ENCODE peak calls at places on chromosomes 16 and 17, in eight cellular contexts. L is cardiac muscle cell; J is activated CD4-positive, alpha-beta T cell treated with anti-CD3 and anti-CD28 coated beads for 4 hours; A is frontal cortex; P is NCI-H1694 treated with DMSO at 0.1 percent for 48 hours; Q is NCI-H1417 treated with DMSO at 0.1 percent for 48 hours; M is DMS53; H is B cell. W is an unnamed sample.

GRCh38 chr16:2686912-2687507 is 4.7 kb downstream of the KCTD5 start:
- DNase-seq in A (peak), H (peak), J (no peak), Q (no peak), M (no peak), P (no peak), L (no peak), W (peak)

GRCh38 chr16:79188115-79188779 is 412.3 kb downstream of the MAF start:
- DNase-seq in A (no peak), L (no peak), Q (no peak), J (no peak), P (no peak), H (no peak), M (no peak), W (no peak)

GRCh38 chr16:30666681-30667080 is 8.4 kb downstream of the FBRS start:
- DNase-seq in A (peak), J (no peak), M (no peak), P (no peak), H (no peak), Q (no peak), L (no peak), W (no peak)

GRCh38 chr17:4504188-4504587 is 5.5 kb downstream of the SPNS2 start:
- DNase-seq in P (no peak), Q (no peak), M (peak), A (no peak), J (no peak), H (no peak), L (no peak), W (no peak)

GRCh38 chr16:77437859-77438258 is 3.0 kb upstream of the ADAMTS18 start:
- DNase-seq in L (peak), P (peak), J (no peak), A (no peak), M (peak), Q (no peak), H (no peak), W (no peak)

GRCh38 chr17:80191720-80192265 is 22.0 kb downstream of the CARD14 start:
- DNase-seq in L (no peak), A (no peak), M (no peak), P (no peak), H (no peak), Q (no peak), J (no peak), W (no peak)

GRCh38 chr17:29977836-29978235 is 36.4 kb downstream of the EFCAB5 start:
- DNase-seq in J (no peak), Q (no peak), L (no peak), H (no peak), P (peak), A (peak), M (no peak), W (no peak)

GRCh38 chr17:42197564-42198156 is 3.4 kb upstream of the GHDC start:
- DNase-seq in L (no peak), H (no peak), A (no peak), Q (no peak), J (no peak), M (no peak), P (no peak), W (no peak)

GRCh38 chr16:71288570-71288889 is 672 bp downstream of the CMTR2 start:
- DNase-seq in L (peak), P (no peak), Q (no peak), A (no peak), J (no peak), M (peak), H (no peak), W (no peak)

GRCh38 chr17:82565551-82565950 is 46.0 kb downstream of the FOXK2 start:
- DNase-seq in Q (no peak), H (no peak), A (no peak), P (no peak), M (no peak), J (no peak), L (peak), W (no peak)

GRCh38 chr17:56891751-56892150 is 22.1 kb downstream of the TRIM25 start:
- DNase-seq in L (no peak), M (no peak), J (peak), P (no peak), A (no peak), Q (no peak), H (peak), W (no peak)

GRCh38 chr17:3843935-3844516 is 2.0 kb downstream of the NCBP3 start:
- DNase-seq in Q (no peak), L (peak), J (peak), H (peak), M (peak), A (no peak), P (peak), W (peak)

GRCh38 chr17:27778193-27778592 is 22.1 kb downstream of the NOS2 start:
- DNase-seq in P (no peak), Q (no peak), H (no peak), J (no peak), A (no peak), L (no peak), M (peak), W (no peak)